ENCODE peak calls at places on chromosomes 3 and 15, in nine cellular contexts. One of them, this sample, is unnamed.

GRCh38 chr15:70535071-70535954 is 228.0 kb downstream of the UACA start:
- DNase-seq in NCI-H69: no peak
- DNase-seq in activated T-helper 1 cell treated with anti-CD3 and anti-CD28 coated beads, Interleukin-2, amount 50 U/mL, for 16 hours: peak; percentile 18
- DNase-seq in amniotic stem cell: no peak
- DNase-seq in mucosa of descending colon: peak; percentile 45
- DNase-seq in GM18507: no peak
- DNase-seq in CD8-positive, alpha-beta T cell: peak; percentile 54
- DNase-seq in Kasumi-1: peak; percentile 98
- DNase-seq in SW 1271: no peak
- DNase-seq in this sample: no peak

GRCh38 chr3:14377838-14378169 is 24.6 kb upstream of the SLC6A6 start:
- DNase-seq in GM18507: no peak
- DNase-seq in CD8-positive, alpha-beta T cell: peak; percentile 33
- DNase-seq in amniotic stem cell: no peak
- DNase-seq in Kasumi-1: peak; percentile 81
- DNase-seq in mucosa of descending colon: peak; percentile 38
- DNase-seq in SW 1271: no peak
- DNase-seq in activated T-helper 1 cell treated with anti-CD3 and anti-CD28 coated beads, Interleukin-2, amount 50 U/mL, for 16 hours: no peak
- DNase-seq in NCI-H69: no peak
- DNase-seq in this sample: no peak

GRCh38 chr3:36595531-36595930 is 168.8 kb downstream of the DCLK3 start:
- DNase-seq in Kasumi-1: no peak
- DNase-seq in mucosa of descending colon: no peak
- DNase-seq in CD8-positive, alpha-beta T cell: no peak
- DNase-seq in amniotic stem cell: no peak
- DNase-seq in GM18507: no peak
- DNase-seq in SW 1271: no peak
- DNase-seq in NCI-H69: no peak
- DNase-seq in activated T-helper 1 cell treated with anti-CD3 and anti-CD28 coated beads, Interleukin-2, amount 50 U/mL, for 16 hours: no peak
- DNase-seq in this sample: no peak

GRCh38 chr3:133591271-133591742 is 17.8 kb downstream of the CDV3 start:
- DNase-seq in mucosa of descending colon: no peak
- DNase-seq in CD8-positive, alpha-beta T cell: no peak
- DNase-seq in activated T-helper 1 cell treated with anti-CD3 and anti-CD28 coated beads, Interleukin-2, amount 50 U/mL, for 16 hours: no peak
- DNase-seq in SW 1271: peak; percentile 76
- DNase-seq in GM18507: no peak
- DNase-seq in amniotic stem cell: no peak
- DNase-seq in Kasumi-1: no peak
- DNase-seq in NCI-H69: no peak
- DNase-seq in this sample: no peak

GRCh38 chr15:65512807-65513416 is 4.6 kb downstream of the DPP8 start:
- DNase-seq in NCI-H69: no peak
- DNase-seq in Kasumi-1: no peak
- DNase-seq in activated T-helper 1 cell treated with anti-CD3 and anti-CD28 coated beads, Interleukin-2, amount 50 U/mL, for 16 hours: no peak
- DNase-seq in SW 1271: no peak
- DNase-seq in mucosa of descending colon: peak; percentile 49
- DNase-seq in GM18507: no peak
- DNase-seq in CD8-positive, alpha-beta T cell: peak; percentile 9
- DNase-seq in amniotic stem cell: no peak
- DNase-seq in this sample: no peak

GRCh38 chr3:23112491-23112890 is 90.6 kb upstream of the UBE2E2 start:
- DNase-seq in SW 1271: no peak
- DNase-seq in activated T-helper 1 cell treated with anti-CD3 and anti-CD28 coated beads, Interleukin-2, amount 50 U/mL, for 16 hours: no peak
- DNase-seq in CD8-positive, alpha-beta T cell: no peak
- DNase-seq in NCI-H69: peak; percentile 4
- DNase-seq in Kasumi-1: no peak
- DNase-seq in amniotic stem cell: no peak
- DNase-seq in GM18507: no peak
- DNase-seq in mucosa of descending colon: peak; percentile 57
- DNase-seq in this sample: no peak

GRCh38 chr3:111831840-111832239 is 27.2 kb upstream of the PHLDB2 start:
- DNase-seq in CD8-positive, alpha-beta T cell: no peak
- DNase-seq in GM18507: no peak
- DNase-seq in Kasumi-1: no peak
- DNase-seq in amniotic stem cell: no peak
- DNase-seq in NCI-H69: no peak
- DNase-seq in SW 1271: no peak
- DNase-seq in mucosa of descending colon: no peak
- DNase-seq in activated T-helper 1 cell treated with anti-CD3 and anti-CD28 coated beads, Interleukin-2, amount 50 U/mL, for 16 hours: no peak
- DNase-seq in this sample: peak; percentile 3

GRCh38 chr15:55289011-55289572 is 521 bp downstream of the RAB27A start:
- DNase-seq in CD8-positive, alpha-beta T cell: peak; percentile 30
- DNase-seq in GM18507: no peak
- DNase-seq in amniotic stem cell: no peak
- DNase-seq in SW 1271: peak; percentile 45
- DNase-seq in NCI-H69: peak; percentile 53
- DNase-seq in activated T-helper 1 cell treated with anti-CD3 and anti-CD28 coated beads, Interleukin-2, amount 50 U/mL, for 16 hours: peak; percentile 27
- DNase-seq in mucosa of descending colon: peak; percentile 38
- DNase-seq in Kasumi-1: no peak
- DNase-seq in this sample: peak; percentile 45

GRCh38 chr3:12771236-12771635 is 12.2 kb upstream of the TMEM40 start:
- DNase-seq in amniotic stem cell: no peak
- DNase-seq in mucosa of descending colon: no peak
- DNase-seq in activated T-helper 1 cell treated with anti-CD3 and anti-CD28 coated beads, Interleukin-2, amount 50 U/mL, for 16 hours: no peak
- DNase-seq in GM18507: no peak
- DNase-seq in CD8-positive, alpha-beta T cell: no peak
- DNase-seq in NCI-H69: no peak
- DNase-seq in SW 1271: no peak
- DNase-seq in Kasumi-1: no peak
- DNase-seq in this sample: no peak

GRCh38 chr15:25783607-25784131 is 79.5 kb downstream of the ATP10A start:
- DNase-seq in activated T-helper 1 cell treated with anti-CD3 and anti-CD28 coated beads, Interleukin-2, amount 50 U/mL, for 16 hours: peak; percentile 23
- DNase-seq in NCI-H69: no peak
- DNase-seq in Kasumi-1: no peak
- DNase-seq in CD8-positive, alpha-beta T cell: peak; percentile 60
- DNase-seq in amniotic stem cell: no peak
- DNase-seq in mucosa of descending colon: peak; percentile 23
- DNase-seq in GM18507: no peak
- DNase-seq in SW 1271: no peak
- DNase-seq in this sample: no peak

GRCh38 chr15:20295238-20295811 is 246.3 kb downstream of the GOLGA6L6 start:
- DNase-seq in mucosa of descending colon: no peak
- DNase-seq in Kasumi-1: no peak
- DNase-seq in activated T-helper 1 cell treated with anti-CD3 and anti-CD28 coated beads, Interleukin-2, amount 50 U/mL, for 16 hours: no peak
- DNase-seq in amniotic stem cell: no peak
- DNase-seq in NCI-H69: no peak
- DNase-seq in GM18507: no peak
- DNase-seq in SW 1271: no peak
- DNase-seq in CD8-positive, alpha-beta T cell: no peak
- DNase-seq in this sample: no peak

GRCh38 chr15:69324031-69324430 is 25.3 kb downstream of the PAQR5 start:
- DNase-seq in SW 1271: no peak
- DNase-seq in NCI-H69: peak; percentile 46
- DNase-seq in amniotic stem cell: no peak
- DNase-seq in mucosa of descending colon: no peak
- DNase-seq in Kasumi-1: no peak
- DNase-seq in activated T-helper 1 cell treated with anti-CD3 and anti-CD28 coated beads, Interleukin-2, amount 50 U/mL, for 16 hours: no peak
- DNase-seq in CD8-positive, alpha-beta T cell: no peak
- DNase-seq in GM18507: no peak
- DNase-seq in this sample: peak; percentile 7

GRCh38 chr3:52313774-52314188 is 2.3 kb upstream of the DNAH1 start:
- DNase-seq in activated T-helper 1 cell treated with anti-CD3 and anti-CD28 coated beads, Interleukin-2, amount 50 U/mL, for 16 hours: no peak
- DNase-seq in CD8-positive, alpha-beta T cell: no peak
- DNase-seq in NCI-H69: no peak
- DNase-seq in GM18507: peak; percentile 74
- DNase-seq in mucosa of descending colon: peak; percentile 35
- DNase-seq in amniotic stem cell: no peak
- DNase-seq in SW 1271: no peak
- DNase-seq in Kasumi-1: no peak
- DNase-seq in this sample: peak; percentile 39

This sample was measured in DMS53.